ENCODE peak calls at places on chromosomes 5 and 9, in ten cellular contexts. U is stimulated activated naive CD4-positive, alpha-beta T cell; T is posterior vena cava; K is SK-N-DZ; S is MV-4-11; L is pancreas; W is Daoy; I is left ventricle myocardium inferior; O is ACHN; B is T-helper 17 cell. R is an unnamed sample.
A peak's percentile ranks its signal among the peaks of the same experiment; 100 is the strongest.

GRCh38 chr5:172868924-172869565 is 35.0 kb downstream of the ERGIC1 start:
- DNase-seq in L (peak; percentile 77), U (no peak), B (no peak), S (no peak), W (peak; percentile 94), O (peak; percentile 87), I (peak; percentile 81), T (peak; percentile 95), K (no peak), R (peak; percentile 91)

GRCh38 chr5:127112347-127112864 is 39.1 kb upstream of the C5orf63 start:
- DNase-seq in L (no peak), O (no peak), T (no peak), B (no peak), W (no peak), K (no peak), U (no peak), I (no peak), S (no peak), R (no peak)

GRCh38 chr5:137191179-137191578 is 307.9 kb downstream of the SPOCK1 start:
- DNase-seq in B (no peak), S (no peak), O (no peak), I (no peak), L (no peak), K (no peak), W (no peak), U (no peak), T (no peak), R (no peak)

GRCh38 chr5:59042201-59042600 is 459.3 kb downstream of the RAB3C start:
- DNase-seq in W (peak; percentile 82), L (no peak), S (no peak), B (no peak), T (no peak), O (peak; percentile 39), U (no peak), K (no peak), I (no peak), R (no peak)

GRCh38 chr5:40841068-40841805 is at the start of gene CARD6:
- DNase-seq in I (no peak), B (no peak), T (no peak), O (no peak), S (peak; percentile 66), L (no peak), U (no peak), K (no peak), W (no peak), R (no peak)

GRCh38 chr9:128568470-128569083 is 16.2 kb downstream of the SPTAN1 start:
- DNase-seq in W (no peak), S (no peak), U (no peak), K (no peak), L (no peak), B (no peak), T (no peak), O (no peak), I (no peak), R (no peak)

GRCh38 chr5:73791389-73791788 is 165.4 kb downstream of the ARHGEF28 start:
- DNase-seq in U (no peak), K (no peak), T (no peak), B (no peak), I (no peak), L (no peak), O (no peak), W (no peak), S (no peak), R (no peak)

GRCh38 chr9:37643214-37643613 is 7.5 kb upstream of the FRMPD1 start:
- DNase-seq in T (no peak), U (no peak), I (no peak), W (no peak), O (no peak), L (no peak), K (no peak), B (no peak), S (no peak), R (no peak)

GRCh38 chr5:145856285-145856818 is 16.5 kb downstream of the GRXCR2 start:
- DNase-seq in L (no peak), B (no peak), K (peak; percentile 67), O (no peak), S (no peak), T (no peak), W (peak; percentile 64), U (no peak), I (peak; percentile 30), R (no peak)

GRCh38 chr5:135313405-135313804 is 85.6 kb downstream of the MACROH2A1 start:
- DNase-seq in O (no peak), B (no peak), L (no peak), S (no peak), W (no peak), I (no peak), K (no peak), U (no peak), T (no peak), R (no peak)

GRCh38 chr5:152811985-152812384 is 406.9 kb upstream of the NMUR2 start:
- DNase-seq in T (no peak), O (no peak), S (no peak), K (peak; percentile 38), I (no peak), U (no peak), B (no peak), W (no peak), L (no peak), R (no peak)

GRCh38 chr5:7805379-7805778 is 45.6 kb downstream of the CFAP90 start:
- DNase-seq in I (no peak), U (no peak), W (peak; percentile 18), O (peak; percentile 23), S (no peak), B (no peak), T (no peak), L (no peak), K (no peak), R (no peak)

GRCh38 chr5:77797133-77797532 is 21.0 kb upstream of the TBCA start:
- DNase-seq in U (no peak), L (no peak), T (no peak), I (no peak), O (no peak), W (no peak), S (no peak), B (no peak), K (no peak), R (no peak)

GRCh38 chr9:25481377-25481776 is 196.9 kb downstream of the TUSC1 start:
- DNase-seq in T (no peak), W (no peak), O (no peak), I (no peak), U (no peak), L (no peak), K (no peak), S (no peak), B (no peak), R (no peak)

GRCh38 chr9:29211681-29212589 is 1638.7 kb upstream of the C9orf72 start:
- DNase-seq in S (no peak), T (peak; percentile 80), K (peak; percentile 37), I (no peak), U (peak; percentile 3), O (peak; percentile 56), B (peak; percentile 9), L (peak; percentile 63), W (no peak), R (peak; percentile 70)

GRCh38 chr9:15513335-15513734 is 2.6 kb upstream of the PSIP1 start:
- DNase-seq in W (peak; percentile 9), L (no peak), O (peak; percentile 38), K (peak; percentile 25), U (no peak), I (no peak), B (no peak), T (no peak), S (no peak), R (no peak)

GRCh38 chr5:149733129-149733900 is 3.2 kb downstream of the PPARGC1B start:
- DNase-seq in U (no peak), T (no peak), L (no peak), W (no peak), O (no peak), S (no peak), K (no peak), I (no peak), B (no peak), R (no peak)

GRCh38 chr9:125544988-125545651 is 161.9 kb downstream of the MAPKAP1 start:
- DNase-seq in K (no peak), U (no peak), T (no peak), S (no peak), W (peak; percentile 62), I (no peak), O (no peak), B (no peak), L (peak; percentile 58), R (no peak)